ENCODE peak calls at places on chromosome 22, in four cellular contexts. Y is germinal center, V is NCI-H1092, T is pancreas. Q is an unnamed sample.

GRCh38 chr22:49574861-49575702 is 252.6 kb downstream of the BRD1 start:
- DNase-seq in Y (no peak), V (no peak), T (no peak), Q (no peak)

GRCh38 chr22:21450858-21451331 is 16.3 kb upstream of the TMEM191C start:
- DNase-seq in Y (no peak), V (no peak), T (peak), Q (no peak)

GRCh38 chr22:40258463-40259046 is 80.8 kb downstream of the TNRC6B start:
- DNase-seq in Y (no peak), V (no peak), T (no peak), Q (no peak)

GRCh38 chr22:44597616-44598015 is 99.6 kb upstream of the RTL6 start:
- DNase-seq in Y (no peak), V (peak), T (no peak), Q (no peak)

GRCh38 chr22:29306175-29306829 is at the start of gene GAS2L1:
- DNase-seq in Y (peak), V (no peak), T (peak), Q (peak)

GRCh38 chr22:41280065-41280464 is 5.9 kb downstream of the RANGAP1 start:
- DNase-seq in Y (no peak), V (no peak), T (no peak), Q (no peak)

GRCh38 chr22:39266398-39267030 is 21.7 kb upstream of the PDGFB start:
- DNase-seq in Y (no peak), V (no peak), T (no peak), Q (peak)

GRCh38 chr22:17778412-17778976 is 4.2 kb upstream of the BID start:
- DNase-seq in Y (no peak), V (no peak), T (no peak), Q (no peak)

GRCh38 chr22:23070418-23071162 is at the start of gene GNAZ:
- DNase-seq in Y (peak), V (no peak), T (peak), Q (no peak)

GRCh38 chr22:50082961-50083461 is 2.2 kb downstream of the MLC1 start:
- DNase-seq in Y (no peak), V (no peak), T (no peak), Q (no peak)

GRCh38 chr22:21683401-21683811 is 17.6 kb downstream of the PPIL2 start:
- DNase-seq in Y (no peak), V (no peak), T (no peak), Q (no peak)

GRCh38 chr22:49290711-49291110 is 537.0 kb downstream of the BRD1 start:
- DNase-seq in Y (no peak), V (no peak), T (no peak), Q (no peak)

GRCh38 chr22:46969961-46970360 is 207.5 kb downstream of the TBC1D22A start:
- DNase-seq in Y (no peak), V (no peak), T (no peak), Q (no peak)

GRCh38 chr22:23431337-23432072 is 148.6 kb downstream of the IGLL1 start:
- DNase-seq in Y (no peak), V (no peak), T (no peak), Q (no peak)

GRCh38 chr22:46099740-46100139 is 50.6 kb upstream of the PPARA start:
- DNase-seq in Y (no peak), V (no peak), T (no peak), Q (no peak)

GRCh38 chr22:32752868-32753520 is 48.5 kb upstream of the TIMP3 start:
- DNase-seq in Y (no peak), V (no peak), T (no peak), Q (no peak)

GRCh38 chr22:47777426-47777825 is 1015.0 kb downstream of the TBC1D22A start:
- DNase-seq in Y (no peak), V (no peak), T (no peak), Q (no peak)

GRCh38 chr22:43826142-43827093 is 14.3 kb upstream of the EFCAB6 start:
- DNase-seq in Y (no peak), V (no peak), T (peak), Q (peak)

GRCh38 chr22:36641902-36642640 is 61.5 kb downstream of the CACNG2 start:
- DNase-seq in Y (no peak), V (peak), T (no peak), Q (no peak)

GRCh38 chr22:16949561-16949960 is 58.5 kb downstream of the GAB4 start:
- DNase-seq in Y (no peak), V (no peak), T (no peak), Q (peak)

Q was measured in GM12865.